ENCODE peak calls at places on chromosomes 12 and 14, in eight cellular contexts. P, B, V, D, R, I, U and Q are unnamed samples.

GRCh38 chr12:7303230-7303629 is 642 bp upstream of the ACSM4 start:
- DNase-seq in R (no peak), V (no peak), I (no peak), P (no peak), D (no peak), B (no peak), U (no peak), Q (no peak)

GRCh38 chr14:104323551-104324175 is 185.3 kb downstream of the KIF26A start:
- DNase-seq in B (no peak), R (no peak), D (no peak), I (no peak), U (no peak), V (no peak), P (no peak), Q (no peak)

GRCh38 chr12:130162267-130162666 is at the start of gene FZD10:
- DNase-seq in B (peak; percentile 57), U (no peak), V (no peak), I (peak; percentile 55), P (no peak), D (peak; percentile 91), R (no peak), Q (no peak)

GRCh38 chr12:50322196-50322595 is 38.9 kb upstream of the LIMA1 start:
- DNase-seq in P (no peak), R (no peak), B (no peak), D (no peak), V (no peak), I (no peak), U (no peak), Q (no peak)

GRCh38 chr14:75153295-75153694 is 23.1 kb downstream of the TMED10 start:
- DNase-seq in R (no peak), U (no peak), D (peak; percentile 10), I (no peak), V (no peak), P (no peak), B (no peak), Q (no peak)

GRCh38 chr12:80352476-80352875 is 91.6 kb upstream of the PTPRQ start:
- DNase-seq in I (peak; percentile 2), R (no peak), B (no peak), V (no peak), U (no peak), D (peak; percentile 18), P (no peak), Q (no peak)

GRCh38 chr12:48977290-48978281 is 536 bp upstream of the WNT1 start:
- DNase-seq in P (peak; percentile 65), V (peak; percentile 78), D (peak; percentile 82), U (peak; percentile 75), I (no peak), B (peak; percentile 75), R (peak; percentile 48), Q (peak; percentile 89)

GRCh38 chr12:74897425-74898211 is 312.0 kb downstream of the KCNC2 start:
- DNase-seq in D (no peak), B (no peak), U (no peak), P (peak; percentile 27), I (peak; percentile 26), V (no peak), R (no peak), Q (no peak)

GRCh38 chr12:50127546-50127945 is 15.5 kb downstream of the COX14 start:
- DNase-seq in V (no peak), B (no peak), D (no peak), P (no peak), U (no peak), R (no peak), I (no peak), Q (no peak)

GRCh38 chr12:238736-239398 is 23.8 kb downstream of the SLC6A13 start:
- DNase-seq in I (no peak), D (no peak), P (no peak), B (no peak), V (no peak), U (no peak), R (no peak), Q (no peak)

GRCh38 chr12:10469701-10470100 is 16.5 kb upstream of the KLRC1 start:
- DNase-seq in U (no peak), V (no peak), R (no peak), B (no peak), D (no peak), P (no peak), I (no peak), Q (no peak)

GRCh38 chr14:69247691-69248440 is 12.1 kb upstream of the GALNT16 start:
- DNase-seq in V (peak; percentile 16), I (no peak), U (no peak), D (no peak), R (peak; percentile 72), P (no peak), B (peak; percentile 46), Q (no peak)
- TF ChIP-seq CTCF in V (peak; percentile 62), I (no peak), U (no peak), D (peak; percentile 11), R (peak; percentile 34), P (no peak), B (peak; percentile 12), Q (no peak)

DNA sequence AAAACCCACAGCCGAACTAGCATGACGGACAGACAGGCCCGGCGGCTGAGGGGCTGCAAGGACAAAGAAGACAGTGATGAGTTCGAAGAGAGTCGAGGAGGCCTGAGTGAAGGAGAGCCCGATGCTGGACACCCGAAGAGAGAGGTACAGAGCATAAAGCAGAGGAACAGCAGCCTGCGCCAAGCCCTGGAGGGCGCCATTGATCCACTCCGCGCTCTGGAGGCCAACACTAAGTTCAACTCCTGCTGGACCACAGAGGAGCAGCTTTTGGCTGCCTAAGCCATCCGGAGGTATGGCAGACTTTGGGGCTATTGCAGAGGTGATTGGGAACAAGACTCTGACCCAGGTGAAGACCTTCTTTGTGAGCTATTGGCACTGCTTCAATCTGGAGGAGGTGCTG is 7.8 kb upstream of the PLXNC1 start:
- DNase-seq in D (peak; percentile 49), U (peak; percentile 37), R (peak; percentile 38), P (peak; percentile 32), V (peak; percentile 59), I (no peak), B (no peak), Q (peak; percentile 65)
- TF ChIP-seq CTCF in D (peak; percentile 56), U (peak; percentile 34), R (peak; percentile 31), P (peak; percentile 33), V (peak; percentile 79), I (no peak), B (no peak), Q (peak; percentile 30)

DNA sequence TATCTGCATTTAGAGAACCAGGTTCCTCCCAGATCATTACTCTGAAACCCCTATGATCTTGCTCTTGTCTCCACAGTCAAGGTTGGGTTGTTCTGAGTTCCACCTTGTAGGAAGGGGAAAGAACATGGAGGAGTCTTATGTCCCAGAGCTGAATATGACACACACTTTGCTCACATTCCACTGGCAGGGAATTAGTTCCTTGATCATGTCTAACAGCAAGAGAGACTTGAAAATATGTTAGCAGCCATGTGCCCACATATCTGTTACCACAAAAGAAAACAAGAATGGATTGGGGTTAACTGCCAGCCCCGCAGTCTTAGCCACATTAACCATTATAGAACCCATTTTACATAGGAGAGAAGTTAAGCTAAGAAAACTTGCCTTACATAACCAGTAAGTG is 71.1 kb upstream of the MDM1 start:
- DNase-seq in V (no peak), I (no peak), R (no peak), P (no peak), D (no peak), U (no peak), B (no peak), Q (no peak)
- TF ChIP-seq CTCF in V (no peak), I (no peak), R (no peak), P (no peak), D (no peak), U (no peak), B (no peak), Q (no peak)

DNA sequence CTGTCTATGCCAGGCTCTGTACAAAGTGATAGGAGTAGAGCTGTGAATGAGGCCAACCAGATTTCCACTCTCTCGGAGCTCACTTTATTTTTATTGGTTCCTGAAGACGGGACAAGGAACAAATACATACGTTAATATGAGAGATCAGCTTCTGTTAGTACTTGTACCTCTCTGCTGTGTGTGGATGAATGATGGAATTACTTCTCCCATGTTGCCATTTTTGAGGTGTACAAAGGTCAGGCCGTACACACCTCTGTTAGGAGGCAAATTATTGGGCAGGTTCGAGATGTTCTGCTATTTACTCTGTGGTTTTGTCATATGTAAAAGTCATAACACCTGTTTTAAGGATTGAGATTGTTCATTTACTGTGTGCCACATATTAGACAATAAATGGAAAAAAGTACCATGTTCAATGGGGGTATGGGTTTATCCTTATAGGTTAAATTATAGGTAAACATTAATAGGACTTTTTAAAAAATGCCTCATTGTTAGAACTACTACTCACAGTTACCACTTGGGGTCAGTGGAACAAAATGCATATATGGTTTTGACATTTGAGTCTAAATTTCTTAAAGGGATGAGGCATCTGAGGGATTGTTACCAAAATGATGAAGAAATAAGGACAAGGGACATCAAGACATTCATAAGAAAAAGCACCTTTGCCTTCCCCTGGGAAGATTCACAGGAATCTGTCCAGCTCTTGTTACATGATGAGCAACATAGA is 26.9 kb downstream of the WBP11 start:
- DNase-seq in V (peak; percentile 41), I (no peak), U (no peak), R (peak; percentile 64), B (no peak), D (no peak), P (peak; percentile 23), Q (no peak)
- TF ChIP-seq CTCF in V (peak; percentile 75), I (no peak), U (peak; percentile 34), R (peak; percentile 47), B (no peak), D (peak; percentile 16), P (peak; percentile 36), Q (peak; percentile 11)

GRCh38 chr12:6067152-6067916 is 57.1 kb downstream of the VWF start:
- DNase-seq in P (no peak), I (peak; percentile 56), D (peak; percentile 72), B (no peak), R (peak; percentile 59), U (no peak), V (no peak), Q (no peak)
- TF ChIP-seq CTCF in P (no peak), I (no peak), D (peak; percentile 64), B (peak; percentile 14), R (peak; percentile 59), U (no peak), V (no peak), Q (no peak)

GRCh38 chr12:53868516-53868986 is 70.1 kb upstream of the HOXC13 start:
- DNase-seq in D (no peak), R (no peak), P (no peak), I (no peak), V (no peak), B (no peak), U (no peak), Q (no peak)
- TF ChIP-seq CTCF in D (no peak), R (no peak), P (no peak), I (no peak), V (no peak), B (no peak), U (no peak), Q (no peak)

GRCh38 chr12:14618990-14619389 is 51.3 kb upstream of the PLBD1 start:
- DNase-seq in U (no peak), D (peak; percentile 24), V (peak; percentile 65), I (peak; percentile 20), B (no peak), P (no peak), R (peak; percentile 53), Q (no peak)
- TF ChIP-seq CTCF in U (peak; percentile 49), D (peak; percentile 50), V (peak; percentile 88), I (no peak), B (peak; percentile 33), P (peak; percentile 11), R (peak; percentile 59), Q (no peak)